ENCODE peak calls at places on chromosomes 3 and 15, in six cellular contexts. R is cardiac fibroblast, B is GM23248, M is IMR-90, A is foreskin fibroblast, T is endodermal cell. U is an unnamed sample.

GRCh38 chr3:36219398-36219797 is 160.9 kb upstream of the STAC start:
- DNase-seq in R (peak), B (peak), M (peak), A (peak), T (no peak), U (no peak)

GRCh38 chr15:100821327-100821726 is 58.3 kb upstream of the ALDH1A3 start:
- DNase-seq in R (no peak), B (no peak), M (no peak), A (no peak), T (no peak), U (no peak)

GRCh38 chr3:88044411-88044810 is 14.4 kb downstream of the CGGBP1 start:
- DNase-seq in R (no peak), B (no peak), M (no peak), A (no peak), T (no peak), U (no peak)

GRCh38 chr3:112776836-112777235 is 69.8 kb downstream of the CD200R1L start:
- DNase-seq in R (no peak), B (no peak), M (peak), A (no peak), T (no peak), U (no peak)

GRCh38 chr15:88484781-88485246 is 17.3 kb downstream of the MRPS11 start:
- DNase-seq in R (peak), B (peak), M (peak), A (peak), T (peak), U (no peak)

GRCh38 chr3:37588761-37589160 is 272.9 kb upstream of the CTDSPL start:
- DNase-seq in R (no peak), B (no peak), M (no peak), A (no peak), T (no peak), U (no peak)

GRCh38 chr3:55664387-55664786 is 177.3 kb upstream of the WNT5A start:
- DNase-seq in R (no peak), B (no peak), M (no peak), A (no peak), T (peak), U (no peak)

GRCh38 chr15:48671381-48672022 is 26.0 kb upstream of the FBN1 start:
- DNase-seq in R (peak), B (peak), M (peak), A (peak), T (no peak), U (peak)

GRCh38 chr15:70361891-70362290 is 264.2 kb upstream of the TLE3 start:
- DNase-seq in R (no peak), B (no peak), M (no peak), A (no peak), T (no peak), U (peak)

GRCh38 chr3:196528639-196529233 is 13.6 kb upstream of the SMCO1 start:
- DNase-seq in R (peak), B (peak), M (peak), A (peak), T (peak), U (peak)

GRCh38 chr3:135310317-135310716 is 515.3 kb downstream of the EPHB1 start:
- DNase-seq in R (no peak), B (no peak), M (no peak), A (no peak), T (peak), U (no peak)

GRCh38 chr15:40245666-40246065 is 6.8 kb downstream of the PAK6 start:
- DNase-seq in R (no peak), B (no peak), M (no peak), A (no peak), T (peak), U (no peak)

GRCh38 chr3:50890688-50891344 is 216.1 kb downstream of the DOCK3 start:
- DNase-seq in R (no peak), B (no peak), M (no peak), A (no peak), T (peak), U (no peak)

GRCh38 chr3:13403818-13404216 is 16.3 kb downstream of the NUP210 start:
- DNase-seq in R (no peak), B (no peak), M (no peak), A (no peak), T (no peak), U (no peak)

GRCh38 chr3:126274735-126275734 is 82.2 kb downstream of the KLF15 start:
- DNase-seq in R (no peak), B (no peak), M (no peak), A (no peak), T (no peak), U (no peak)

GRCh38 chr3:179768080-179768479 is 115.2 kb downstream of the USP13 start:
- DNase-seq in R (peak), B (peak), M (peak), A (peak), T (peak), U (no peak)

GRCh38 chr3:188041193-188041592 is 112.8 kb upstream of the LPP start:
- DNase-seq in R (no peak), B (no peak), M (no peak), A (no peak), T (no peak), U (no peak)

GRCh38 chr15:87033056-87033455 is 953.4 kb downstream of the AGBL1 start:
- DNase-seq in R (peak), B (peak), M (no peak), A (no peak), T (no peak), U (no peak)

GRCh38 chr3:193869221-193870201 is 266.4 kb upstream of the HES1 start:
- DNase-seq in R (peak), B (no peak), M (peak), A (peak), T (peak), U (no peak)

GRCh38 chr3:58573638-58574037 is 3.6 kb downstream of the FAM107A start:
- DNase-seq in R (no peak), B (peak), M (no peak), A (peak), T (no peak), U (no peak)

GRCh38 chr3:196440041-196440537 is 7.9 kb upstream of the UBXN7 start:
- DNase-seq in R (peak), B (peak), M (peak), A (peak), T (no peak), U (no peak)

GRCh38 chr3:10363935-10364334 is 43.0 kb upstream of the SEC13 start:
- DNase-seq in R (no peak), B (no peak), M (no peak), A (no peak), T (no peak), U (no peak)

GRCh38 chr3:197354195-197355059 is 56.0 kb upstream of the DLG1 start:
- DNase-seq in R (peak), B (peak), M (peak), A (peak), T (no peak), U (no peak)

GRCh38 chr3:59273976-59274375 is 224.2 kb upstream of the CFAP20DC start:
- DNase-seq in R (no peak), B (peak), M (peak), A (no peak), T (no peak), U (no peak)

GRCh38 chr3:123949606-123950005 is 11.4 kb downstream of the CCDC14 start:
- DNase-seq in R (peak), B (peak), M (peak), A (peak), T (no peak), U (no peak)

GRCh38 chr3:172152294-172152649 is 112.9 kb downstream of the FNDC3B start:
- DNase-seq in R (no peak), B (no peak), M (no peak), A (no peak), T (no peak), U (no peak)

GRCh38 chr3:172152869-172153268 is 113.5 kb downstream of the FNDC3B start:
- DNase-seq in R (peak), B (peak), M (peak), A (peak), T (no peak), U (no peak)

GRCh38 chr3:172151610-172152293 is 112.4 kb downstream of the FNDC3B start:
- DNase-seq in R (no peak), B (no peak), M (no peak), A (no peak), T (no peak), U (no peak)

GRCh38 chr3:172154768-172155649 is 115.6 kb downstream of the FNDC3B start:
- DNase-seq in R (peak), B (peak), M (no peak), A (no peak), T (peak), U (no peak)

GRCh38 chr3:172153335-172153861 is 114.0 kb downstream of the FNDC3B start:
- DNase-seq in R (peak), B (peak), M (peak), A (peak), T (peak), U (peak)
- H3K4me3 ChIP-seq in R (no peak), B (peak), M (no peak), A (no peak), T (no peak), U (no peak)

GRCh38 chr3:147405552-147406254 is 640 bp downstream of the ZIC4 start:
- DNase-seq in R (no peak), B (no peak), M (no peak), A (no peak), T (peak), U (peak)

GRCh38 chr3:147406255-147407023 is at the start of gene ZIC4:
- DNase-seq in R (no peak), B (no peak), M (no peak), A (no peak), T (peak), U (no peak)

GRCh38 chr3:147407107-147407494 is 758 bp upstream of the ZIC4 start:
- DNase-seq in R (no peak), B (no peak), M (no peak), A (no peak), T (peak), U (no peak)

GRCh38 chr3:147404000-147404799 is 2.1 kb downstream of the ZIC4 start:
- DNase-seq in R (no peak), B (no peak), M (no peak), A (no peak), T (peak), U (no peak)

GRCh38 chr3:147404800-147405551 is 1.4 kb downstream of the ZIC4 start:
- DNase-seq in R (no peak), B (no peak), M (no peak), A (no peak), T (peak), U (peak)
- H3K4me3 ChIP-seq in R (no peak), B (no peak), M (no peak), A (no peak), T (no peak), U (no peak)

GRCh38 chr3:43953375-43953774 is 262.6 kb downstream of the ABHD5 start:
- DNase-seq in R (no peak), B (no peak), M (no peak), A (no peak), T (no peak), U (no peak)
- H3K4me3 ChIP-seq in R (no peak), B (no peak), M (no peak), A (no peak), T (no peak), U (no peak)

GRCh38 chr15:82950746-82951370 is 1.7 kb downstream of the HOMER2 start:
- DNase-seq in R (no peak), B (no peak), M (no peak), A (no peak), T (no peak), U (no peak)

GRCh38 chr15:82951472-82952155 is 906 bp downstream of the HOMER2 start:
- DNase-seq in R (no peak), B (peak), M (no peak), A (no peak), T (no peak), U (no peak)

GRCh38 chr15:82952156-82953081 is at the start of gene HOMER2:
- DNase-seq in R (no peak), B (peak), M (no peak), A (no peak), T (peak), U (no peak)

GRCh38 chr15:82946155-82946701 is 6.3 kb downstream of the HOMER2 start:
- DNase-seq in R (no peak), B (no peak), M (no peak), A (no peak), T (no peak), U (no peak)

DNA sequence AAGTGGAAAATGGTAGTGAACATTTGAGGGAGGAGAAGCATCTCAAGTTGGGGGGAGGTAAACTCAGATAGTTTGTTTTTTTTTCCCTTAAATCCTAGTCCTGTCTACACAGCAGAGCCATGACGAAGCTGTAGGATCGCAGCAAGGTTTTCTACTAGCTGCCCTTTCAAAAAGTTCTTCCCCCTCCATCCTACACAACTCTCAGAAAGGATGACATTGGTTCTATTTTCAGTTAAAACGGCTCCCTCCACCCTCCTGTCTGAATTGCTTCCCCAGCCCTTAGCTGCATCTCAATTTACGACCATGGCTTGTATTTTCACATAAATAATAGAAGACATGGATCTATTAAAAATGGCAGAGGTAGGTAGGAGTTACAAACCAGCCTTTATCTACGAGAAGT is 2.2 kb downstream of the HOMER2 start:
- DNase-seq in R (no peak), B (no peak), M (no peak), A (no peak), T (no peak), U (no peak)
- H3K4me3 ChIP-seq in R (no peak), B (no peak), M (no peak), A (no peak), T (peak), U (no peak)

GRCh38 chr3:78870484-78870883 is 897.3 kb downstream of the ROBO1 start:
- DNase-seq in R (no peak), B (no peak), M (no peak), A (no peak), T (no peak), U (no peak)
- H3K4me3 ChIP-seq in R (no peak), B (no peak), M (no peak), A (no peak), T (no peak), U (no peak)

GRCh38 chr3:53491276-53491675 is 3.1 kb upstream of the CACNA1D start:
- DNase-seq in R (no peak), B (no peak), M (no peak), A (no peak), T (no peak), U (no peak)

GRCh38 chr3:53495091-53495517 is 693 bp downstream of the CACNA1D start:
- DNase-seq in R (no peak), B (no peak), M (no peak), A (no peak), T (peak), U (no peak)

GRCh38 chr3:53495518-53496501 is 1.4 kb downstream of the CACNA1D start:
- DNase-seq in R (no peak), B (no peak), M (no peak), A (no peak), T (peak), U (no peak)

GRCh38 chr3:53493997-53494791 is at the start of gene CACNA1D:
- DNase-seq in R (no peak), B (peak), M (no peak), A (no peak), T (peak), U (no peak)

DNA sequence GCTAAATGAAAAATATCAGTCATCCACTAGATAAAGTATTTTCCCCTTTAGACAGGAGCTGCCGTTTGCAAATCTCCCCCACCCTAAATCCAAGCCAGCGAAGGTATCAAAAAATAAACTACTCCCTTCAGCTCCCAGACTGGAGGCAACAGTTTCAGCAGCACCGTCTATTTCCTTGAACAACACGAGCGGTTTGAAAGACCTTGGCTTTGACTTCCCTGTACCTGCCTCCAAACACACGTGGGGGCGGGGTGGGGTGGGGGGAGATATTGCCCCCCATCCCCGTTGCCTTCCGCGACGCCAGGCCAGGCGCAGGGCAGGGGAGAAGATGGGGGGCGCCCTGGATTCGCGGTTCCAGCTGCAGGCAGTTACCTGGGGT is 804 bp upstream of the CACNA1D start:
- DNase-seq in R (no peak), B (no peak), M (no peak), A (no peak), T (no peak), U (no peak)
- H3K4me3 ChIP-seq in R (no peak), B (no peak), M (no peak), A (no peak), T (peak), U (no peak)

DNA sequence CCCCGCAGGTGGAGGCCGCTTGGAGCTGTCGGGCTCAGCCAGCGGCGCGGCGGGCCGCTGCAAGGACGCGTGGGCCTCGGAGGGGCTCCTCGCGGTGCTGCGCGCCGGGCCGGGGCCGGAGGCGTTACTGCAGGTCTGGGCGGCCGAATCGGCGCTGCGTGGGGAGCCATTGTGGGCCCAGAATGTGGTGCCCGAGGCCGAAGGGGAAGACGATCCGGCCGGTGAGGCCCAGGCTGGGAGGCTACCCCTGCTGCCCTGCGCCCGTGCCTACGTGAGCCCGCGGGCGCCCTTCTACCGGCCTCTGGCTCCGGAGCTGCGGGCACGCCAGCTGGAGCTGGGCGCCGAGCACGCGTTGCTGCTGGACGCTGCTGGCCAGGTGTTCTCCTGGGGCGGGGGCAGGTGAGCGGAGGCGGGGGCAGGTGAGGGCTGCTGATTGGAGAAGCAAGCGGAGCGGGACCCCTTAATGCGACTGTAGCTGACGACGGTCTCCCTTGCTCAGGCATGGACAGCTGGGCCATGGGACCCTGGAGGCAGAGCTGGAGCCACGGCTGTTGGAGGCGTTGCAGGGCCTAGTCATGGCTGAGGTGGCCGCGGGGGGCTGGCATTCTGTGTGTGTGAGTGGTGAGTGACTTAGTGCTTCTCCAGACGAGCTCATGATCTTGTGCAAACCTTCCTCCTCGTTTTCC is 2.6 kb downstream of the RCCD1 start:
- DNase-seq in R (no peak), B (peak), M (peak), A (peak), T (peak), U (no peak)
- H3K4me3 ChIP-seq in R (peak), B (peak), M (peak), A (peak), T (peak), U (peak)

DNA sequence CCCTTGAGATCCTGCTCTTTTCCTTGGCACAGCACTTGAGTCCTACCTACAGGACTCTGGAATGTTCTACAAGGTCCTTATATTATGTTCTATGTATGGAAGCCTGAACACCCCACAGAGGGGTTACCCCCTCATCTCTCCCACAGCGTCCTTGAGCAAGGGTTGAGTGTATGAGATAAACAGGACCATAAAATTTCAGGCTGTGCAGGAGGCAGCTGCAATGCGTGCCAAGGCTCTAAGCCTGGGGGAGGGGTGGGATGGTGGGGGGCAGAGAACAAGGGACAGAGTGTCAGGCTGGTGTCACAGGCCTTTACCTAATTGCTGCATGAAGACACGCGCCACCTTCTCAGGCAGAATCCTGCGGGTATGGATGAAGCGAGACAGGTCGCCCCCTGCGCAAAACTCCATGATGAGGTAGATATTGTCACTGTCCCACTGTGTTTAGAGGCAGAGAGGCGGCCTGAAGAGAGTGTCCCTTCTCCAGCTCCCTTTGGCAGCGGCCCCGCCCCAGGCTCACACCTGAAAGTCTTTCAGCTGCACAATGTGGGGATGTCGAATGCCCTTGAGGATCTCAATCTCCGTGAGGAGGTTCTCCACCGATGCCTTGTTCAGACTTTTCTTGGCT is 1.1 kb downstream of the ULK3 start:
- DNase-seq in R (no peak), B (no peak), M (no peak), A (no peak), T (no peak), U (no peak)
- H3K4me3 ChIP-seq in R (peak), B (peak), M (peak), A (peak), T (peak), U (no peak)

U was measured in lower leg skin.